ENCODE peak calls at places on chromosome 5, in four cellular contexts. Y is CD4-positive, alpha-beta memory T cell; P is ovary; T is fibroblast of lung. I is an unnamed sample.

GRCh38 chr5:159955056-159955624 is 38.9 kb downstream of the ADRA1B start:
- DNase-seq in Y (no peak), T (no peak), P (no peak), I (no peak)

GRCh38 chr5:78243639-78244038 is 50.9 kb downstream of the AP3B1 start:
- DNase-seq in P (no peak), Y (no peak), T (peak; percentile 89), I (no peak)

GRCh38 chr5:146213210-146213838 is 9.9 kb downstream of the RBM27 start:
- DNase-seq in Y (no peak), T (peak; percentile 47), P (no peak), I (peak; percentile 39)

GRCh38 chr5:163938595-163938994 is 433.2 kb downstream of the MAT2B start:
- DNase-seq in Y (no peak), T (no peak), P (no peak), I (peak; percentile 47)

GRCh38 chr5:178383301-178383918 is 150.8 kb upstream of the PHYKPL start:
- DNase-seq in Y (no peak), P (no peak), T (no peak), I (no peak)

GRCh38 chr5:153572393-153572930 is 82.0 kb downstream of the GRIA1 start:
- DNase-seq in P (no peak), T (no peak), Y (no peak), I (no peak)

GRCh38 chr5:103217101-103217500 is 41.5 kb upstream of the MACIR start:
- DNase-seq in T (no peak), Y (no peak), P (no peak), I (no peak)

GRCh38 chr5:5626412-5626811 is 203.9 kb downstream of the ICE1 start:
- DNase-seq in T (no peak), Y (no peak), P (no peak), I (no peak)

GRCh38 chr5:1479581-1480188 is 34.4 kb upstream of the SLC6A3 start:
- DNase-seq in P (peak; percentile 41), Y (no peak), T (no peak), I (peak; percentile 62)

GRCh38 chr5:143572671-143573070 is 169.2 kb upstream of the NR3C1 start:
- DNase-seq in P (no peak), T (no peak), Y (no peak), I (no peak)

GRCh38 chr5:51983161-51983560 is 599.9 kb downstream of the ISL1 start:
- DNase-seq in Y (no peak), T (no peak), P (no peak), I (no peak)

DNA sequence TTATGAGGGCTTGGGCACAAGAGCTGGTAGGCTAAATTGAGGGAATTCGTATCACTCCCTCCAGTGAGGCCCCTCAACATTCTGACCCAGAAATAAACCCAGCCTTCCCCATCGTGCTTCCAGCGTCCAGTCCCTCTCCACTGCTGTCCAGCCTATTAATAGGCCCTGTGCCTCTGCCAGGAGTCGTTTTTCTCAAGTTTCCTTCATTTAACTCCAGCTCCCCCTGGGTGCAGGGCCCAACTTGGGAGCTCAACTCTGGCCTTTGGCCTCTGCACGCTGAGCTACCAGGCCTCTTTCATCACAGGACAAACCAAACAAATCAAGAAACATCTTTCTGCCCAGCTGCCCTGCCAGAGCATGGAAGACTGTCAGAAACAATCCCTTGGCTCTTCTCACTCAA is 10.0 kb downstream of the HBEGF start:
- DNase-seq in T (no peak), P (peak; percentile 64), Y (no peak), I (no peak)
- H3K36me3 ChIP-seq in T (peaks cover 5% of the 10 kb centered on the region), P (no peaks in the 10 kb centered on the region), Y (no peaks in the 10 kb centered on the region), I (no peaks in the 10 kb centered on the region)

GRCh38 chr5:127536687-127537086 is 19.2 kb downstream of the PRRC1 start:
- DNase-seq in Y (peak; percentile 1), T (no peak), P (no peak), I (no peak)
- H3K36me3 ChIP-seq in Y (peaks cover 32% of the 10 kb centered on the region), T (peaks cover 4% of the 10 kb centered on the region), P (no peaks in the 10 kb centered on the region), I (peaks cover 9% of the 10 kb centered on the region)

GRCh38 chr5:134128648-134128995 is 14.1 kb downstream of the TCF7 start:
- DNase-seq in P (no peak), Y (no peak), T (no peak), I (no peak)
- H3K36me3 ChIP-seq in P (no peaks in the 10 kb centered on the region), Y (peaks cover 68% of the 10 kb centered on the region), T (peaks cover 1% of the 10 kb centered on the region), I (no peaks in the 10 kb centered on the region)

GRCh38 chr5:33460210-33460609 is 19.4 kb downstream of the TARS1 start:
- DNase-seq in Y (no peak), T (no peak), P (no peak), I (no peak)

GRCh38 chr5:33470544-33470943 is 29.8 kb downstream of the TARS1 start:
- DNase-seq in Y (no peak), T (peak; percentile 58), P (no peak), I (peak; percentile 22)

GRCh38 chr5:33462456-33462855 is 21.7 kb downstream of the TARS1 start:
- DNase-seq in Y (no peak), P (no peak), T (peak; percentile 66), I (no peak)

GRCh38 chr5:33468811-33469435 is 28.2 kb downstream of the TARS1 start:
- DNase-seq in T (no peak), P (no peak), Y (no peak), I (no peak)

DNA sequence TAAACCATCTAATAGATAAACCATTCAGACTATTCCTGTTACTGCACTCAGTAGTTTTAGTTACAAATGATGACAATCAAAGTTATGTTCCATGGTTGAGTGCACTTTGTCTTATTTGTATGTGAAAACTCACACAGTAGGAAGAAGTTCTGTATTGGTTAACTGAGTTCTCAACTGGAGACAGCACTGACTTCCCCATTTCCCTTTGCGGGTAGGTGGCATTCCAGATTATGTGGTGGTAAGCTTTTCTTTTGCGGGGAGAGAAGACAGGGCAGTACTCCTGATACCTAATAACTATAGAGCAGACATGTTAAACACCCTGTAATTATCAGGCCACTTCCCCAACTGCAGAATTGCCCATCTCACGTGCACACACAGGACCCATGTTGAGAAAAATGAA is 24.4 kb downstream of the TARS1 start:
- DNase-seq in T (no peak), P (no peak), Y (no peak), I (no peak)
- H3K36me3 ChIP-seq in T (peaks cover 24% of the 10 kb centered on the region), P (no peaks in the 10 kb centered on the region), Y (peaks cover 84% of the 10 kb centered on the region), I (peaks cover 8% of the 10 kb centered on the region)

GRCh38 chr5:179607449-179607931 is 16.0 kb downstream of the HNRNPH1 start:
- DNase-seq in T (no peak), Y (no peak), P (no peak), I (no peak)
- H3K36me3 ChIP-seq in T (peaks cover 32% of the 10 kb centered on the region), Y (peaks cover 50% of the 10 kb centered on the region), P (no peaks in the 10 kb centered on the region), I (no peaks in the 10 kb centered on the region)

GRCh38 chr5:37029436-37029835 is 152.9 kb downstream of the NIPBL start:
- DNase-seq in P (no peak), T (no peak), Y (no peak), I (no peak)

GRCh38 chr5:37028910-37029309 is 152.3 kb downstream of the NIPBL start:
- DNase-seq in Y (no peak), T (no peak), P (no peak), I (no peak)
- H3K36me3 ChIP-seq in Y (peaks cover 7% of the 10 kb centered on the region), T (peaks cover 5% of the 10 kb centered on the region), P (no peaks in the 10 kb centered on the region), I (peaks cover 3% of the 10 kb centered on the region)

I was measured in hepatocyte.